ENCODE peak calls at places on chromosomes 5 and 9, in seven cellular contexts. E, K, O, U, R, J and X are unnamed samples. For H3K9me3 and H3K4me1, the result is how much of the 10 kb centered on the place peaks cover.

GRCh38 chr9:88783613-88784230 is 207.5 kb upstream of the S1PR3 start:
- DNase-seq in E (no peak), K (no peak), O (no peak), U (no peak), R (no peak), J (no peak), X (no peak)

GRCh38 chr5:122967625-122968024 is 68.9 kb downstream of the PPIC start:
- DNase-seq in E (no peak), K (no peak), O (no peak), U (no peak), R (no peak), J (no peak), X (no peak)

GRCh38 chr5:107570805-107571531 is 99.8 kb downstream of the EFNA5 start:
- DNase-seq in E (peak), K (peak), O (peak), U (no peak), R (no peak), J (peak), X (no peak)

GRCh38 chr9:122213589-122214413 is 15.0 kb downstream of the LHX6 start:
- DNase-seq in E (peak), K (peak), O (peak), U (peak), R (peak), J (peak), X (no peak)

GRCh38 chr5:172782169-172783039 is 11.4 kb upstream of the DUSP1 start:
- DNase-seq in E (no peak), K (no peak), O (no peak), U (no peak), R (peak), J (peak), X (no peak)

GRCh38 chr5:96196890-96197289 is 235.2 kb upstream of the ELL2 start:
- DNase-seq in E (no peak), K (no peak), O (no peak), U (no peak), R (no peak), J (no peak), X (no peak)

GRCh38 chr9:124222918-124223720 is 34.6 kb upstream of the NEK6 start:
- DNase-seq in E (peak), K (no peak), O (peak), U (no peak), R (peak), J (peak), X (no peak)

GRCh38 chr9:34986541-34987047 is 3.0 kb upstream of the DNAJB5 start:
- DNase-seq in E (no peak), K (peak), O (peak), U (no peak), R (no peak), J (peak), X (peak)

GRCh38 chr9:121748727-121749546 is 97.5 kb downstream of the DAB2IP start:
- DNase-seq in E (no peak), K (no peak), O (no peak), U (no peak), R (peak), J (no peak), X (peak)

GRCh38 chr9:34994429-34995287 is 5.1 kb downstream of the DNAJB5 start:
- DNase-seq in E (peak), K (no peak), O (peak), U (peak), R (no peak), J (peak), X (peak)

GRCh38 chr5:150104550-150104870 is 18.2 kb upstream of the CSF1R start:
- DNase-seq in E (no peak), K (no peak), O (no peak), U (no peak), R (no peak), J (no peak), X (no peak)

GRCh38 chr9:90007516-90008430 is 403.0 kb downstream of the GADD45G start:
- DNase-seq in E (no peak), K (no peak), O (peak), U (no peak), R (no peak), J (no peak), X (no peak)

GRCh38 chr5:41908374-41909079 is 4.4 kb downstream of the RIMOC1 start:
- DNase-seq in E (no peak), K (no peak), O (no peak), U (no peak), R (no peak), J (no peak), X (no peak)

GRCh38 chr5:93532370-93532769 is 48.6 kb downstream of the NR2F1-AS1 start:
- DNase-seq in E (peak), K (no peak), O (no peak), U (no peak), R (peak), J (peak), X (peak)

GRCh38 chr9:90309809-90310522 is 332.7 kb downstream of the DIRAS2 start:
- DNase-seq in E (no peak), K (no peak), O (no peak), U (no peak), R (no peak), J (no peak), X (no peak)

GRCh38 chr9:6869081-6869948 is 111.5 kb downstream of the KDM4C start:
- DNase-seq in E (no peak), K (no peak), O (peak), U (peak), R (no peak), J (no peak), X (no peak)

GRCh38 chr9:84773023-84773422 is 103.5 kb downstream of the NTRK2 start:
- DNase-seq in E (no peak), K (no peak), O (no peak), U (no peak), R (no peak), J (no peak), X (no peak)

GRCh38 chr5:55993013-55993412 is 1.8 kb downstream of the IL6ST start:
- DNase-seq in E (peak), K (no peak), O (peak), U (peak), R (peak), J (no peak), X (no peak)

GRCh38 chr9:114706709-114707108 is 24.7 kb upstream of the TEX48 start:
- DNase-seq in E (no peak), K (no peak), O (no peak), U (no peak), R (no peak), J (no peak), X (no peak)

GRCh38 chr9:124810513-124811355 is 33.8 kb downstream of the OLFML2A start:
- DNase-seq in E (no peak), K (no peak), O (peak), U (peak), R (no peak), J (no peak), X (no peak)

GRCh38 chr5:149917073-149917676 is 27.4 kb downstream of the PDE6A start:
- DNase-seq in E (no peak), K (no peak), O (no peak), U (no peak), R (no peak), J (no peak), X (peak)

GRCh38 chr5:95216136-95216955 is 68.5 kb downstream of the MCTP1 start:
- DNase-seq in E (no peak), K (no peak), O (no peak), U (no peak), R (no peak), J (no peak), X (no peak)

GRCh38 chr9:126661521-126662251 is 48.0 kb downstream of the LMX1B start:
- DNase-seq in E (no peak), K (no peak), O (peak), U (no peak), R (no peak), J (no peak), X (no peak)

GRCh38 chr9:109329274-109330258 is 8.7 kb upstream of the EPB41L4B start:
- DNase-seq in E (peak), K (no peak), O (no peak), U (peak), R (peak), J (peak), X (peak)

GRCh38 chr5:137260820-137261541 is 238.1 kb downstream of the SPOCK1 start:
- DNase-seq in E (no peak), K (no peak), O (no peak), U (no peak), R (no peak), J (no peak), X (no peak)

GRCh38 chr5:141258464-141258863 is 13.3 kb downstream of the PCDHB15 start:
- DNase-seq in E (no peak), K (no peak), O (no peak), U (no peak), R (no peak), J (no peak), X (no peak)

GRCh38 chr5:141261238-141261546 is 16.0 kb downstream of the PCDHB15 start:
- DNase-seq in E (no peak), K (no peak), O (no peak), U (no peak), R (no peak), J (no peak), X (no peak)

GRCh38 chr5:141258948-141259347 is 13.8 kb downstream of the PCDHB15 start:
- DNase-seq in E (no peak), K (no peak), O (no peak), U (no peak), R (no peak), J (no peak), X (no peak)

GRCh38 chr5:141260458-141261237 is 15.5 kb downstream of the PCDHB15 start:
- DNase-seq in E (no peak), K (no peak), O (no peak), U (peak), R (no peak), J (no peak), X (no peak)
- H3K9me3 ChIP-seq in E (under half), K (under half), O (half or more), U (under half), R (half or more), J (half or more), X (half or more)

GRCh38 chr5:125413861-125414260 is 667.4 kb upstream of the ZNF608 start:
- DNase-seq in E (no peak), K (no peak), O (no peak), U (no peak), R (no peak), J (no peak), X (no peak)

GRCh38 chr5:125412051-125412560 is 665.7 kb upstream of the ZNF608 start:
- DNase-seq in E (peak), K (no peak), O (peak), U (peak), R (peak), J (peak), X (no peak)

GRCh38 chr5:125411163-125412050 is 665.0 kb upstream of the ZNF608 start:
- DNase-seq in E (peak), K (no peak), O (peak), U (peak), R (peak), J (peak), X (no peak)

GRCh38 chr5:125410501-125411162 is 664.2 kb upstream of the ZNF608 start:
- DNase-seq in E (no peak), K (no peak), O (no peak), U (no peak), R (no peak), J (no peak), X (no peak)

GRCh38 chr5:125412561-125413535 is 666.4 kb upstream of the ZNF608 start:
- DNase-seq in E (peak), K (no peak), O (peak), U (peak), R (peak), J (peak), X (peak)
- H3K4me1 ChIP-seq in E (under half), K (under half), O (under half), U (half or more), R (half or more), J (under half), X (under half)

DNA sequence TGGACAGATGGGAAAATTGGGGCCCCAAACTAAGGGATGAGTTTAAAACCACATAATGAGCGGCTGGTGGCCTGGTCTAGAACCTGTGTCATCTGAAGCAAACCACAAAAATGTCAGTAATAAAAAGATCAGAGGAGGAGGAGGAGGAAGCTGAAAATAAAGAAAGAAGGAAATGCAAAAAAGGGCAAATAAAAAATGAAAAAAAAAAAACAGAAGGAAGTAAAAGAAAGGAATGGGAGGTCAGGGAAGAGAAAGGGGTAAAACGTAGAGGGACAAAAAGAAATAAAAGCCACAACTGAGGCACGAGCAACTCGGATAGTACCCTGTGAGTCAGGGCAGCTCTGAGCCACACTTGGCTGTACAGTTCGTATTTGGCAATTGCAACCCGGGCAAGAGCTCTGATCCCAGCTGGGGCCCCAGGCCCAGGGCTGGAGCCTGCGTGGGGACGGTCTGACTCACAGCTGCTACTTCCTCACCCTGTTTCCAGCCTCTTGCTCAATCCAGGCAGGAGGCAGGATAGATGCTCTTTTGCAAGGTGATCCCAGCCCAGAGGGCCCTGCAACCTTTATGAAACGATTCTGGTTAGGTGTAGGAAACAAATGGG is 137.9 kb upstream of the TRIM32 start:
- DNase-seq in E (peak), K (no peak), O (no peak), U (no peak), R (peak), J (peak), X (peak)
- H3K27ac ChIP-seq in E (peak), K (no peak), O (no peak), U (no peak), R (peak), J (no peak), X (no peak)

DNA sequence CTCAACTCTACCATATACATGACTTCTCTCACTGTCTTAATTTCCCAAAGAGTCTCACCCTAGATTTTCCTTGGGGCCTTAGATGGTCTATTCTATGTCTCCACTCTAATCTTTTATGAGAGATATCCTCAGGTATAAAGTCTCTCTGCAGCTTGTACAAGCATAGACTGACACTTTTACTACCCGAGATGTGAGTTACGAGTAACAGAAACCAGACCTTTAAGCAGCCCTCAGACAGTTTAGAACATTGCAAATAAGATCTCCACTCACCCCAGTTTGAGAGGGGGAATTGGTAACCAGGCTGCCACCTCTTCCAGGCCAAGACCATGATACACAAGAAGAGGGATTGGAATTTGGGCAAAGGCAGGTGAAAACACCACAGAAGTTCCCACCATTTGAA is 542.5 kb downstream of the TLE4 start:
- DNase-seq in E (no peak), K (no peak), O (no peak), U (no peak), R (no peak), J (no peak), X (no peak)
- H3K9me3 ChIP-seq in E (under half), K (under half), O (under half), U (under half), R (under half), J (under half), X (under half)

GRCh38 chr9:107235765-107236442 is 47.2 kb upstream of the RAD23B start:
- DNase-seq in E (no peak), K (no peak), O (no peak), U (no peak), R (no peak), J (no peak), X (no peak)
- H3K4me1 ChIP-seq in E (under half), K (under half), O (under half), U (under half), R (under half), J (under half), X (under half)

GRCh38 chr5:16480144-16480543 is 14.5 kb upstream of the ZNF622 start:
- DNase-seq in E (no peak), K (no peak), O (no peak), U (no peak), R (no peak), J (no peak), X (no peak)

GRCh38 chr5:16484081-16484480 is 18.5 kb upstream of the ZNF622 start:
- DNase-seq in E (no peak), K (no peak), O (no peak), U (no peak), R (no peak), J (no peak), X (no peak)

GRCh38 chr5:16486679-16487078 is 21.1 kb upstream of the ZNF622 start:
- DNase-seq in E (no peak), K (no peak), O (no peak), U (no peak), R (no peak), J (peak), X (no peak)

GRCh38 chr5:16480821-16481538 is 15.4 kb upstream of the ZNF622 start:
- DNase-seq in E (no peak), K (no peak), O (no peak), U (no peak), R (no peak), J (no peak), X (no peak)

DNA sequence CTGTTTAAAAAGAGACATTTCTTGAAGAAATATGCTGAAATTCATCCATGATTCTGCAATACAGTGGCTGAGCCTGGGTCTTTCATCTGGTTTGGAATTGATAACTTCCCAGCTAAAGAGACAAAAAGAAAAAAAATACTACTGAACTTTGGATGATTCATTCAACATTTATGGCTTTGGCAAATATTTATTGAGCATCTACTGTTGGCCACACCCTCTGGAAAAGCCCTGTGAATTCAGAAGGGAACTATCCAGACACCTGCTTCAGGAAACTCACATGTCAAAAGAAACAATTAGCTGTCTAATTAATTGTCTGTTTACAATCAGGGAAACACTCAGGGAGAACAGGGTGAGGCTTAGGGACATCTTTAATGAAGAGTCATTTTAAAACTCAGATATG is 17.8 kb upstream of the ZNF622 start:
- DNase-seq in E (peak), K (no peak), O (no peak), U (no peak), R (no peak), J (no peak), X (no peak)
- H3K27ac ChIP-seq in E (peak), K (no peak), O (no peak), U (no peak), R (no peak), J (no peak), X (no peak)

GRCh38 chr9:118215544-118215943 is 511.3 kb downstream of the TLR4 start:
- DNase-seq in E (no peak), K (no peak), O (no peak), U (no peak), R (no peak), J (peak), X (no peak)
- H3K9me3 ChIP-seq in E (under half), K (under half), O (under half), U (under half), R (under half), J (under half), X (under half)